ENCODE peak calls at places on chromosomes 3 and 15, in five cellular contexts. F is suprapubic skin; O is CD8-positive, alpha-beta memory T cell; R is psoas muscle; E is lung. K is an unnamed sample.
A peak's percentile ranks its signal among the peaks of the same experiment; 100 is the strongest.

GRCh38 chr15:59553879-59554735 is 57.5 kb upstream of the GCNT3 start:
- DNase-seq in R (no peak), F (no peak), E (no peak), O (no peak), K (no peak)

GRCh38 chr3:76646921-76647562 is 392.9 kb upstream of the ROBO2 start:
- DNase-seq in R (no peak), O (no peak), E (no peak), F (no peak), K (no peak)

GRCh38 chr15:98433856-98434255 is 214.5 kb upstream of the IGF1R start:
- DNase-seq in E (no peak), F (no peak), R (no peak), O (no peak), K (no peak)

GRCh38 chr15:25793354-25794050 is 69.6 kb downstream of the ATP10A start:
- DNase-seq in E (no peak), O (no peak), F (no peak), R (no peak), K (no peak)

GRCh38 chr3:79973482-79973881 is 205.7 kb upstream of the ROBO1 start:
- DNase-seq in R (no peak), O (no peak), E (no peak), F (no peak), K (no peak)

GRCh38 chr3:195897081-195897852 is 11.1 kb downstream of the TNK2 start:
- DNase-seq in F (no peak), E (no peak), R (peak; percentile 60), O (no peak), K (no peak)

GRCh38 chr3:42547401-42547945 is 34.3 kb downstream of the SEC22C start:
- DNase-seq in R (peak; percentile 60), E (peak; percentile 74), F (peak; percentile 88), O (peak; percentile 51), K (peak; percentile 57)

GRCh38 chr15:98903377-98904018 is 104.1 kb downstream of the PGPEP1L start:
- DNase-seq in E (no peak), R (no peak), F (no peak), O (no peak), K (no peak)

GRCh38 chr15:57134877-57135276 is 216.4 kb downstream of the TCF12 start:
- DNase-seq in O (no peak), R (no peak), F (no peak), E (no peak), K (no peak)

GRCh38 chr3:152858170-152858800 is 23.4 kb downstream of the P2RY1 start:
- DNase-seq in F (no peak), E (no peak), R (no peak), O (no peak), K (no peak)

GRCh38 chr3:151278223-151278622 is at the start of gene P2RY14:
- DNase-seq in F (no peak), E (no peak), R (no peak), O (no peak), K (no peak)

GRCh38 chr3:44685128-44685800 is 27.2 kb upstream of the ZNF502 start:
- DNase-seq in F (peak; percentile 84), R (peak; percentile 75), O (peak; percentile 36), E (peak; percentile 65), K (peak; percentile 40)

GRCh38 chr3:104362319-104362718 is 1004.4 kb upstream of the ALCAM start:
- DNase-seq in F (no peak), O (no peak), R (no peak), E (no peak), K (no peak)

GRCh38 chr3:7371693-7372572 is 511.0 kb downstream of the GRM7 start:
- DNase-seq in O (no peak), R (no peak), E (no peak), F (no peak), K (no peak)

GRCh38 chr15:67048281-67049279 is 16.8 kb upstream of the SMAD3 start:
- DNase-seq in F (no peak), E (peak; percentile 67), R (no peak), O (no peak), K (no peak)

GRCh38 chr3:120496278-120496975 is 45.6 kb upstream of the FSTL1 start:
- DNase-seq in E (no peak), F (no peak), R (no peak), O (no peak), K (no peak)

GRCh38 chr3:44179251-44179650 is 62.4 kb upstream of the TOPAZ1 start:
- DNase-seq in R (no peak), O (no peak), F (no peak), E (no peak), K (no peak)

GRCh38 chr15:101115887-101116680 is 135.8 kb downstream of the CHSY1 start:
- DNase-seq in O (no peak), R (peak; percentile 65), F (no peak), E (peak; percentile 54), K (no peak)

GRCh38 chr15:60243769-60244168 is 154.0 kb downstream of the ANXA2 start:
- DNase-seq in E (no peak), R (no peak), O (no peak), F (no peak), K (no peak)

GRCh38 chr3:129359102-129359461 is 69.4 kb downstream of the EFCAB12 start:
- DNase-seq in F (no peak), E (no peak), O (no peak), R (no peak), K (no peak)

GRCh38 chr3:133054572-133054971 is 16.4 kb downstream of the TMEM108 start:
- DNase-seq in E (no peak), R (no peak), F (no peak), O (no peak), K (no peak)

GRCh38 chr3:120858501-120858900 is 49.5 kb upstream of the STXBP5L start:
- DNase-seq in F (no peak), R (no peak), E (no peak), O (no peak), K (no peak)

GRCh38 chr3:66797916-66798560 is 200.1 kb upstream of the KBTBD8 start:
- DNase-seq in R (peak; percentile 29), O (no peak), E (peak; percentile 44), F (no peak), K (no peak)

GRCh38 chr3:74124716-74125115 is 489.7 kb downstream of the CNTN3 start:
- DNase-seq in F (no peak), R (no peak), E (no peak), O (no peak), K (no peak)

GRCh38 chr3:171349392-171349791 is 110.8 kb downstream of the TNIK start:
- DNase-seq in O (no peak), R (no peak), E (no peak), F (no peak), K (no peak)

GRCh38 chr3:55562672-55563071 is 75.6 kb upstream of the WNT5A start:
- DNase-seq in E (no peak), R (no peak), F (no peak), O (no peak), K (no peak)

GRCh38 chr3:149129326-149130123 is at the start of gene HPS3:
- DNase-seq in O (peak; percentile 79), R (peak; percentile 93), E (peak; percentile 90), F (peak; percentile 94), K (peak; percentile 80)

GRCh38 chr3:195114026-195114425 is 156.9 kb downstream of the XXYLT1 start:
- DNase-seq in R (no peak), O (no peak), F (no peak), E (no peak), K (no peak)

GRCh38 chr3:156551746-156552145 is 3.2 kb downstream of the SSR3 start:
- DNase-seq in F (no peak), E (no peak), R (no peak), O (no peak), K (no peak)

GRCh38 chr3:109643590-109643989 is 306.2 kb upstream of the DPPA4 start:
- DNase-seq in E (no peak), R (no peak), O (no peak), F (no peak), K (no peak)

GRCh38 chr15:55151621-55152020 is 45.1 kb downstream of the RSL24D1 start:
- DNase-seq in F (no peak), O (no peak), R (no peak), E (no peak), K (no peak)

GRCh38 chr15:80367094-80367493 is 37.1 kb upstream of the ARNT2 start:
- DNase-seq in O (no peak), F (no peak), R (no peak), E (no peak), K (no peak)

GRCh38 chr3:143207338-143207961 is 87.9 kb downstream of the CHST2 start:
- DNase-seq in O (no peak), F (no peak), R (no peak), E (no peak), K (no peak)

GRCh38 chr15:78968539-78969271 is 23.9 kb upstream of the CTSH start:
- DNase-seq in E (no peak), R (no peak), F (no peak), O (no peak), K (no peak)

GRCh38 chr15:41713047-41713446 is 52.8 kb downstream of the MGA start:
- DNase-seq in O (no peak), F (no peak), R (no peak), E (no peak), K (no peak)

GRCh38 chr15:41714291-41714690 is 54.1 kb downstream of the MGA start:
- DNase-seq in R (no peak), O (no peak), E (no peak), F (no peak), K (no peak)

GRCh38 chr15:41716864-41717263 is 56.7 kb downstream of the MGA start:
- DNase-seq in E (no peak), O (no peak), R (no peak), F (no peak), K (no peak)
- H3K4me1 ChIP-seq in E (no peaks in the 10 kb centered on the region), O (no peaks in the 10 kb centered on the region), R (no peaks in the 10 kb centered on the region), F (no peaks in the 10 kb centered on the region), K (no peaks in the 10 kb centered on the region)

DNA sequence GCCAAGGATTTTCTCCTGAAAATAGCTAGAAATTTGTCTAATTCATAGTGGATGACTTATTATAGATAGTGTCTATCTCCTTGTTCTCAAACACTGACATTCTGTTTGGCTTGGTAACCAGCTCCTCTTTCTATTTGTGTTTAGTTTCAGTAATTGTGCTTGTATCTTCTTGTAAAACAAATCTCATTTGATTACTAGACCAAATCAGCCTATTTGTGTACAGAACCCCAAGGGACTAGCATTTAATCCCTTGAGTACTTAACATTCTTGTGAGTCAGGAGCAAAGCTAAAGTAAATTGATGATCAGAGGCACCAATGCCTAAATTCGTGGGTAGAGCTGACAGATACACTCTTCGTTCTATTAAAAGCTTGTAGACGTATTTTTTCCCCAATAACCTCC is 306.5 kb upstream of the SLITRK3 start:
- DNase-seq in F (no peak), E (no peak), O (no peak), R (no peak), K (no peak)
- H3K27ac ChIP-seq in F (no peak overlapping the region), E (no peak overlapping the region), O (no peak overlapping the region), R (no peak overlapping the region), K (no peak overlapping the region)

GRCh38 chr3:19950316-19950715 is 3.4 kb downstream of the RAB5A start:
- DNase-seq in O (no peak), R (no peak), F (no peak), E (no peak), K (no peak)
- H3K4me1 ChIP-seq in O (peaks cover 50% of the 10 kb centered on the region), R (peaks cover 49% of the 10 kb centered on the region), F (peaks cover 49% of the 10 kb centered on the region), E (peaks cover 2% of the 10 kb centered on the region), K (peaks cover 71% of the 10 kb centered on the region)

DNA sequence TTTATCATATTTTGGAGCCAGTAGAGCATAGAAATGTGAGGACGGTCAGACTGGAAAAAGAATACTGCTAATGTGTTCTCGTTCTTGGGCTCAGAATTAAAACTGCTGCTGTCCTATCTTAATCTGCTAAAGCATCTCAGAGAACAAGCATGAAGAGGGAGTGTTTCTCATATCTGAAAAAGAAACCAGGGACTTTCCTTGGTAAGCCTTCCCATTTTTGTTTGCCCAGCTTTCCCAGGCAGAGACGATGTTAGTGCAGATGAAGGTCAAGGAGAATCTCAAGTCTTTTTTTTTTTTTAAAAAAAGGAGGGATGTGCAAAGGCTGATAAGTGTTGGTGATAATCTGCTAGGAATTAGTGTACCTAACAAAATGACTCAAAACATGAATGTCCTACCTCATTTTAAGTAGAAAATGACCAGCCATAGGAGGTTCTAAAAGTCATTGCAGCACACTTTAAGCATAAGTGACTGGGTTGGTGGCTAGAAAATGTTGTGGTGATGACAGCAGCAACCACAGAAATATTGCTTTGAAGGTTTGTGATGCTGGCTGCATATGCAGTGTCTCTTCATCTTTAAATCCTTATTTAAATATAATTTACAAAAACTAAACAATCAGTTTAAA is 55.1 kb downstream of the CMSS1 start:
- DNase-seq in O (no peak), R (no peak), E (no peak), F (no peak), K (no peak)
- H3K27ac ChIP-seq in O (no peak overlapping the region), R (peak overlapping the region; percentile 88), E (no peak overlapping the region), F (no peak overlapping the region), K (no peak overlapping the region)